ENCODE peak calls at places on chromosomes 13 and 19, in five cellular contexts. O is stomach; X is ascending aorta; N is effector memory CD4-positive, alpha-beta T cell; Q is heart left ventricle. G is an unnamed sample. For H3K9me3, the result is how much of the 10 kb centered on the place peaks cover.

GRCh38 chr13:70541451-70541850 is 433.2 kb upstream of the KLHL1 start:
- DNase-seq in N (no peak), O (no peak), Q (no peak), X (no peak), G (no peak)

GRCh38 chr13:112587359-112587766 is 590 bp downstream of the TUBGCP3 start:
- DNase-seq in N (peak), X (peak), O (peak), Q (peak), G (peak)

GRCh38 chr19:4057913-4058695 is 8.6 kb downstream of the ZBTB7A start:
- DNase-seq in N (no peak), Q (peak), O (peak), X (peak), G (peak)

GRCh38 chr13:80441968-80442367 is 101.0 kb upstream of the SPRY2 start:
- DNase-seq in X (no peak), N (no peak), O (no peak), Q (no peak), G (no peak)

GRCh38 chr13:36919206-36919832 is 719 bp downstream of the SMAD9 start:
- DNase-seq in N (no peak), O (peak), Q (no peak), X (peak), G (peak)

GRCh38 chr19:10431943-10432735 is 11.8 kb downstream of the PDE4A start:
- DNase-seq in N (peak), X (peak), Q (peak), O (peak), G (peak)

GRCh38 chr13:38180100-38180499 is 169.6 kb upstream of the UFM1 start:
- DNase-seq in X (no peak), O (no peak), N (no peak), Q (no peak), G (no peak)

GRCh38 chr13:65260938-65261880 is 1968.9 kb downstream of the PCDH9 start:
- DNase-seq in Q (no peak), X (no peak), O (no peak), N (no peak), G (no peak)

GRCh38 chr19:13099073-13099999 is 3.3 kb downstream of the LYL1 start:
- DNase-seq in O (peak), X (peak), Q (peak), N (peak), G (peak)

GRCh38 chr13:62631614-62632013 is 1216.0 kb upstream of the PCDH20 start:
- DNase-seq in Q (no peak), O (no peak), N (no peak), X (no peak), G (no peak)

GRCh38 chr13:25171517-25172302 is at the start of gene AMER2:
- DNase-seq in N (no peak), X (no peak), O (no peak), Q (no peak), G (peak)

GRCh38 chr19:3403489-3404323 is 37.3 kb downstream of the NFIC start:
- DNase-seq in O (peak), X (peak), Q (peak), N (no peak), G (peak)

GRCh38 chr19:18194554-18195238 is 1.7 kb downstream of the MPV17L2 start:
- DNase-seq in O (no peak), Q (no peak), X (no peak), N (no peak), G (peak)

GRCh38 chr19:38362076-38362945 is 12.1 kb upstream of the PSMD8 start:
- DNase-seq in N (peak), X (peak), O (peak), Q (peak), G (peak)

GRCh38 chr19:13396256-13397080 is 109.8 kb downstream of the CACNA1A start:
- DNase-seq in N (no peak), O (no peak), X (peak), Q (no peak), G (peak)

GRCh38 chr13:73187106-73187505 is 128.3 kb downstream of the KLF5 start:
- DNase-seq in Q (no peak), X (no peak), N (no peak), O (no peak), G (no peak)

GRCh38 chr13:113142876-113143275 is 15.6 kb upstream of the PROZ start:
- DNase-seq in N (no peak), Q (no peak), O (no peak), X (peak), G (no peak)

GRCh38 chr19:4896372-4896771 is 6.3 kb downstream of the ARRDC5 start:
- DNase-seq in O (peak), X (no peak), Q (no peak), N (no peak), G (no peak)

GRCh38 chr19:54572696-54573311 is 786 bp upstream of the LILRA2 start:
- DNase-seq in Q (no peak), O (no peak), N (no peak), X (no peak), G (no peak)

GRCh38 chr13:97976551-97977375 is 23.3 kb downstream of the IPO5 start:
- DNase-seq in X (no peak), Q (peak), N (no peak), O (no peak), G (peak)

GRCh38 chr13:44870456-44870929 is 118.8 kb downstream of the NUFIP1 start:
- DNase-seq in Q (no peak), O (peak), X (peak), N (no peak), G (peak)

GRCh38 chr13:100197591-100198365 is 108.9 kb downstream of the PCCA start:
- DNase-seq in N (no peak), Q (no peak), X (no peak), O (peak), G (peak)

GRCh38 chr19:46351241-46352041 is 4.6 kb downstream of the PPP5C start:
- DNase-seq in X (peak), O (peak), N (no peak), Q (no peak), G (peak)

GRCh38 chr13:44189085-44189484 is 184.5 kb upstream of the SERP2 start:
- DNase-seq in N (no peak), X (no peak), Q (no peak), O (no peak), G (no peak)

GRCh38 chr13:72963762-72964161 is 95.0 kb upstream of the KLF5 start:
- DNase-seq in X (no peak), Q (no peak), N (no peak), O (no peak), G (no peak)

GRCh38 chr13:77230560-77230959 is 96.3 kb downstream of the MYCBP2 start:
- DNase-seq in Q (no peak), N (no peak), X (no peak), O (no peak), G (no peak)

GRCh38 chr19:33388231-33388816 is 14.8 kb downstream of the CEBPG start:
- DNase-seq in N (no peak), Q (peak), O (no peak), X (peak), G (no peak)

GRCh38 chr13:71702253-71702652 is 164.8 kb downstream of the DACH1 start:
- DNase-seq in O (no peak), X (no peak), N (no peak), Q (no peak), G (no peak)

GRCh38 chr13:67052550-67053237 is 177.4 kb downstream of the PCDH9 start:
- DNase-seq in X (no peak), Q (no peak), N (no peak), O (no peak), G (no peak)

GRCh38 chr13:30362869-30363268 is 55.5 kb upstream of the KATNAL1 start:
- DNase-seq in O (no peak), N (no peak), Q (no peak), X (no peak), G (no peak)

GRCh38 chr13:111938743-111939142 is 128.2 kb upstream of the SOX1 start:
- DNase-seq in X (no peak), N (no peak), Q (no peak), O (no peak), G (no peak)

GRCh38 chr19:17703823-17704463 is 15.3 kb upstream of the MAP1S start:
- DNase-seq in N (peak), O (peak), X (no peak), Q (no peak), G (peak)

GRCh38 chr19:2331601-2332246 is 3.2 kb downstream of the SPPL2B start:
- DNase-seq in Q (no peak), N (no peak), O (no peak), X (no peak), G (no peak)
- H3K4me3 ChIP-seq in Q (no peak), N (no peak), O (no peak), X (no peak), G (no peak)

GRCh38 chr13:46031581-46032263 is 20.8 kb downstream of the ZC3H13 start:
- DNase-seq in N (no peak), X (no peak), Q (no peak), O (no peak), G (no peak)
- H3K9me3 ChIP-seq in N (under half), X (under half), Q (under half), O (under half), G (under half)

GRCh38 chr19:14495678-14496028 is 274 bp downstream of the GIPC1 start:
- DNase-seq in O (no peak), N (no peak), Q (no peak), X (no peak), G (no peak)
- H3K27ac ChIP-seq in O (peak), N (peak), Q (peak), X (peak), G (peak)

DNA sequence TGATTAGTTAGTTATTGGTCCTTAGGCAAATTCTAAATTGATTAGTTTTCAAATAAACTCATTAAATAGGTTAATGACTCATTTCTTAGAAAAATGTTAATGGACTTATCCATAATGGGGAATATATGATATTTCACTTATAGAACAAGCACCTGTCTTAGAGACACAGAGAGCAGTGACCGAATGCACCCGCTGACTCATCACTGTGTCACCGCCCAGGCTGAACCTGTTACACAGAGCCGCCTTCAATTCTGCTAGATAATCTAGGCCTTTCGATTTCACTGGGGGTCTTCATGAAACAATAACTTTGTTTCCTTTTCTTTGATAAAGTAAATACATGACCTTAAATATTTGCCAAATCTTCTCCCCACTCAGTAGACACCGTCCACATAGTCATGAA is 13.1 kb downstream of the IRS2 start:
- DNase-seq in N (no peak), X (no peak), O (no peak), Q (no peak), G (no peak)
- H3K4me3 ChIP-seq in N (no peak), X (no peak), O (no peak), Q (no peak), G (no peak)

GRCh38 chr19:55913643-55914268 is 18.4 kb downstream of the NLRP13 start:
- DNase-seq in O (no peak), Q (no peak), N (no peak), X (no peak), G (no peak)
- H3K9me3 ChIP-seq in O (under half), Q (under half), N (under half), X (under half), G (under half)

DNA sequence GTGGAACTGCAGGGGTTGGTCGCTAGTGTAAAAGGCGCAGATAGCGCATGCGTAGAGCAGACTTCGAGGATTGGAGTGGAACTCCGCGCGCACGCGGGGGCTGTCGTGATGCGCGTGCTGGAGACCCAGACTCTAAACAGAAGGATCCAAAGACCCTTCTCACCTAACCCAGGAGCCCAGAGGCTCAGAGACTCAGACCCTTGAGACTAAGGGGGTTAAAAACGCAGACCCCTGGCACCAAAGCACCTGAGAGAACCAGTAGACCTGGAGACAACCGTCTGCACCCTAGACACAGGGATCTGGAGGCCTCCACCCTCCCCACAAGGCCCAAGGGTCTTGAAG is 567 bp upstream of the CTU1 start:
- DNase-seq in O (no peak), X (no peak), N (no peak), Q (no peak), G (no peak)
- H3K27ac ChIP-seq in O (peak), X (peak), N (peak), Q (peak), G (peak)

GRCh38 chr13:79128158-79128557 is 277.9 kb downstream of the RBM26 start:
- DNase-seq in N (no peak), O (no peak), Q (no peak), X (no peak), G (no peak)
- H3K4me3 ChIP-seq in N (no peak), O (no peak), Q (no peak), X (no peak), G (no peak)

GRCh38 chr19:36750066-36750691 is 22.4 kb downstream of the ZNF850 start:
- DNase-seq in N (no peak), Q (no peak), O (no peak), X (no peak), G (no peak)
- H3K9me3 ChIP-seq in N (half or more), Q (under half), O (half or more), X (half or more), G (half or more)

GRCh38 chr19:1508507-1508856 is 4.3 kb downstream of the ADAMTSL5 start:
- DNase-seq in O (no peak), X (no peak), Q (no peak), N (no peak), G (no peak)
- H3K27ac ChIP-seq in O (peak), X (peak), Q (peak), N (no peak), G (peak)

G was measured in transverse colon.